ENCODE peak calls at places on chromosome 19, in eight cellular contexts. X is uterus; V is AG04450; H is suprapubic skin; F is CD8-positive, alpha-beta memory T cell; I is fibroblast of mammary gland; L is cardiac fibroblast; Y is brain microvascular endothelial cell. N is an unnamed sample.

GRCh38 chr19:1411255-1412191 is 4.1 kb downstream of the DAZAP1 start:
- DNase-seq in X (no peak), V (no peak), H (no peak), F (peak), I (peak), L (peak), Y (peak), N (no peak)

GRCh38 chr19:397321-397720 is 11.6 kb downstream of the C2CD4C start:
- DNase-seq in X (no peak), V (no peak), H (no peak), F (no peak), I (no peak), L (no peak), Y (no peak), N (no peak)

GRCh38 chr19:2270572-2271515 is 11.1 kb downstream of the PEAK3 start:
- DNase-seq in X (peak), V (peak), H (peak), F (peak), I (peak), L (peak), Y (peak), N (peak)

GRCh38 chr19:10773969-10774368 is 56.1 kb downstream of the DNM2 start:
- DNase-seq in X (no peak), V (no peak), H (no peak), F (no peak), I (no peak), L (no peak), Y (no peak), N (no peak)

GRCh38 chr19:40888191-40888590 is 6.2 kb upstream of the CYP2A7 start:
- DNase-seq in X (no peak), V (no peak), H (no peak), F (no peak), I (no peak), L (no peak), Y (no peak), N (no peak)

GRCh38 chr19:13231663-13232062 is 81.5 kb downstream of the IER2 start:
- DNase-seq in X (no peak), V (no peak), H (no peak), F (no peak), I (no peak), L (peak), Y (no peak), N (no peak)

GRCh38 chr19:1264801-1265610 is 4.1 kb upstream of the CIRBP start:
- DNase-seq in X (peak), V (no peak), H (peak), F (no peak), I (peak), L (peak), Y (peak), N (peak)

GRCh38 chr19:18520848-18521691 is 800 bp downstream of the ELL start:
- DNase-seq in X (peak), V (no peak), H (peak), F (no peak), I (no peak), L (no peak), Y (no peak), N (no peak)

GRCh38 chr19:2376784-2377519 is 16.9 kb downstream of the TMPRSS9 start:
- DNase-seq in X (no peak), V (no peak), H (no peak), F (no peak), I (no peak), L (no peak), Y (no peak), N (no peak)

GRCh38 chr19:17468302-17469091 is 1.8 kb upstream of the SLC27A1 start:
- DNase-seq in X (peak), V (no peak), H (no peak), F (no peak), I (no peak), L (peak), Y (no peak), N (no peak)

GRCh38 chr19:43606569-43607229 is 5.2 kb upstream of the SRRM5 start:
- DNase-seq in X (no peak), V (no peak), H (no peak), F (no peak), I (no peak), L (no peak), Y (no peak), N (no peak)

GRCh38 chr19:45376045-45376724 is 5.8 kb upstream of the ERCC2 start:
- DNase-seq in X (peak), V (peak), H (no peak), F (no peak), I (peak), L (peak), Y (peak), N (peak)

GRCh38 chr19:38413416-38413815 is 10.5 kb downstream of the FAM98C start:
- DNase-seq in X (no peak), V (no peak), H (no peak), F (no peak), I (no peak), L (no peak), Y (no peak), N (no peak)

GRCh38 chr19:3880471-3881271 is at the start of gene ATCAY:
- DNase-seq in X (no peak), V (no peak), H (no peak), F (no peak), I (no peak), L (no peak), Y (no peak), N (peak)

GRCh38 chr19:23415561-23416191 is 20.4 kb upstream of the ZNF91 start:
- DNase-seq in X (no peak), V (no peak), H (no peak), F (no peak), I (no peak), L (no peak), Y (no peak), N (peak)

GRCh38 chr19:23420824-23421223 is 25.6 kb upstream of the ZNF91 start:
- DNase-seq in X (no peak), V (no peak), H (no peak), F (no peak), I (no peak), L (no peak), Y (no peak), N (no peak)

GRCh38 chr19:23409392-23410048 is 14.2 kb upstream of the ZNF91 start:
- DNase-seq in X (no peak), V (no peak), H (no peak), F (no peak), I (no peak), L (no peak), Y (no peak), N (no peak)

GRCh38 chr19:23410155-23410554 is 14.9 kb upstream of the ZNF91 start:
- DNase-seq in X (no peak), V (no peak), H (no peak), F (no peak), I (no peak), L (no peak), Y (no peak), N (no peak)

DNA sequence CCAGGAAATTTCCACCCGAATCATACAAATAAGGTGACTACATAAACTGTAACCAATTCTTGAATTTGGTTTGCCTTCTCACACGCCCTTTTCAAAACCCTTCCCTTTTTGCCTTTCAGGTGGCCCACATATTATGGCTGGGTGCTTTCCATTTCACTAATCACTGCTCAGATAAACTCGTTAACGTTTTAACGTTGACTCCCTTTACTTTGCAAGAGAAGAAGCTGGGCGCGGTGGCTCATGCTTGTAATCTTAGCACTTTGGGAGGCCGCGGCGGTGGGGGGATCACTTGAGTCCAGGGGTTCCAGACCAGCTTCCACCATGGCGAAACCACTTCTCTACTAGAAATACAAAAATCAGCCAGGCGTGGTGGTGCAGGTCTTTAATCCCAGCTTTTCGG is 19.8 kb upstream of the ZNF91 start:
- DNase-seq in X (no peak), V (no peak), H (no peak), F (no peak), I (no peak), L (no peak), Y (no peak), N (peak)
- H3K4me3 ChIP-seq in X (peak), V (no peak), H (peak), F (no peak), I (no peak), L (no peak), Y (peak), N (peak)

GRCh38 chr19:5447700-5448311 is 7.4 kb upstream of the ZNRF4 start:
- DNase-seq in X (no peak), V (no peak), H (no peak), F (no peak), I (no peak), L (no peak), Y (no peak), N (no peak)
- H3K4me3 ChIP-seq in X (no peak), V (no peak), H (no peak), F (no peak), I (no peak), L (no peak), Y (no peak), N (no peak)

GRCh38 chr19:50417850-50418185 is 920 bp upstream of the SPIB start:
- DNase-seq in X (no peak), V (no peak), H (no peak), F (no peak), I (no peak), L (no peak), Y (no peak), N (no peak)

GRCh38 chr19:50419580-50420035 is 870 bp downstream of the SPIB start:
- DNase-seq in X (no peak), V (no peak), H (no peak), F (no peak), I (no peak), L (no peak), Y (no peak), N (no peak)

GRCh38 chr19:50418186-50419021 is at the start of gene SPIB:
- DNase-seq in X (no peak), V (no peak), H (no peak), F (no peak), I (no peak), L (no peak), Y (no peak), N (no peak)

GRCh38 chr19:50420127-50420526 is 1.4 kb downstream of the SPIB start:
- DNase-seq in X (no peak), V (no peak), H (no peak), F (no peak), I (no peak), L (no peak), Y (no peak), N (no peak)

GRCh38 chr19:50419022-50419579 is 363 bp downstream of the SPIB start:
- DNase-seq in X (no peak), V (no peak), H (no peak), F (no peak), I (no peak), L (no peak), Y (no peak), N (no peak)
- H3K4me3 ChIP-seq in X (no peak), V (no peak), H (no peak), F (no peak), I (no peak), L (no peak), Y (no peak), N (no peak)

GRCh38 chr19:7652061-7652641 is 15.2 kb downstream of the STXBP2 start:
- DNase-seq in X (peak), V (peak), H (peak), F (peak), I (peak), L (peak), Y (peak), N (peak)
- H3K4me3 ChIP-seq in X (no peak), V (peak), H (peak), F (peak), I (peak), L (peak), Y (peak), N (no peak)

GRCh38 chr19:6278051-6278450 is 1.7 kb downstream of the MLLT1 start:
- DNase-seq in X (no peak), V (no peak), H (no peak), F (no peak), I (no peak), L (no peak), Y (no peak), N (no peak)
- H3K4me3 ChIP-seq in X (no peak), V (peak), H (peak), F (no peak), I (peak), L (peak), Y (peak), N (peak)

GRCh38 chr19:23770672-23771250 is 12.1 kb upstream of the ZNF681 start:
- DNase-seq in X (no peak), V (no peak), H (no peak), F (no peak), I (no peak), L (no peak), Y (no peak), N (no peak)

GRCh38 chr19:23774156-23774971 is 15.7 kb upstream of the ZNF681 start:
- DNase-seq in X (no peak), V (no peak), H (no peak), F (no peak), I (peak), L (no peak), Y (no peak), N (no peak)

GRCh38 chr19:23771761-23772667 is 13.3 kb upstream of the ZNF681 start:
- DNase-seq in X (no peak), V (no peak), H (no peak), F (no peak), I (no peak), L (no peak), Y (no peak), N (no peak)

GRCh38 chr19:23771348-23771747 is 12.7 kb upstream of the ZNF681 start:
- DNase-seq in X (no peak), V (no peak), H (no peak), F (no peak), I (no peak), L (no peak), Y (no peak), N (no peak)

GRCh38 chr19:23772668-23773063 is 14.0 kb upstream of the ZNF681 start:
- DNase-seq in X (no peak), V (no peak), H (no peak), F (no peak), I (no peak), L (no peak), Y (no peak), N (no peak)
- H3K4me3 ChIP-seq in X (no peak), V (no peak), H (no peak), F (no peak), I (no peak), L (no peak), Y (no peak), N (no peak)

N was measured in HAP-1.